ENCODE peak calls at places on chromosomes 12 and 14, in seven cellular contexts. A, D, R, X, K, C and H are unnamed samples.

GRCh38 chr12:77724367-77724957 is 106.2 kb upstream of the NAV3 start:
- DNase-seq in A (no peak), D (no peak), R (no peak), X (no peak), K (no peak), C (peak), H (no peak)

GRCh38 chr14:57391609-57392195 is 1.3 kb downstream of the NAA30 start:
- DNase-seq in A (no peak), D (no peak), R (no peak), X (no peak), K (no peak), C (no peak), H (no peak)

GRCh38 chr12:131988054-131988796 is 38.5 kb downstream of the EP400 start:
- DNase-seq in A (no peak), D (no peak), R (peak), X (peak), K (no peak), C (no peak), H (no peak)

GRCh38 chr14:63178912-63179311 is 25.3 kb upstream of the RHOJ start:
- DNase-seq in A (no peak), D (no peak), R (no peak), X (no peak), K (no peak), C (no peak), H (no peak)

GRCh38 chr14:98698341-98698740 is 573.7 kb downstream of the BCL11B start:
- DNase-seq in A (no peak), D (no peak), R (no peak), X (no peak), K (no peak), C (no peak), H (no peak)

GRCh38 chr12:47156167-47156736 is 76.5 kb upstream of the AMIGO2 start:
- DNase-seq in A (no peak), D (no peak), R (no peak), X (no peak), K (no peak), C (no peak), H (peak)

GRCh38 chr12:54390668-54391551 is 6.4 kb upstream of the ZNF385A start:
- DNase-seq in A (peak), D (no peak), R (peak), X (peak), K (no peak), C (no peak), H (peak)

GRCh38 chr14:24378981-24379906 is 11.3 kb downstream of the NFATC4 start:
- DNase-seq in A (no peak), D (no peak), R (no peak), X (no peak), K (no peak), C (no peak), H (no peak)

GRCh38 chr12:108332791-108333382 is 6.2 kb downstream of the CMKLR1 start:
- DNase-seq in A (no peak), D (no peak), R (no peak), X (no peak), K (no peak), C (no peak), H (no peak)

GRCh38 chr12:80504389-80505153 is 60.5 kb downstream of the PTPRQ start:
- DNase-seq in A (no peak), D (no peak), R (no peak), X (no peak), K (no peak), C (no peak), H (no peak)

GRCh38 chr12:807041-807717 is 54.8 kb downstream of the WNK1 start:
- DNase-seq in A (no peak), D (peak), R (no peak), X (no peak), K (no peak), C (no peak), H (no peak)

GRCh38 chr14:100832311-100832960 is 6.5 kb downstream of the MEG3 start:
- DNase-seq in A (no peak), D (no peak), R (no peak), X (no peak), K (no peak), C (no peak), H (peak)

GRCh38 chr14:49879683-49880204 is 13.1 kb upstream of the ARF6 start:
- DNase-seq in A (peak), D (no peak), R (peak), X (no peak), K (no peak), C (peak), H (no peak)

GRCh38 chr12:62969695-62970094 is 34.7 kb upstream of the PPM1H start:
- DNase-seq in A (no peak), D (no peak), R (no peak), X (no peak), K (no peak), C (no peak), H (no peak)

GRCh38 chr14:103199141-103199540 is 75.9 kb downstream of the TNFAIP2 start:
- DNase-seq in A (no peak), D (no peak), R (no peak), X (no peak), K (no peak), C (no peak), H (no peak)

GRCh38 chr12:25500651-25501050 is 52.4 kb downstream of the LMNTD1 start:
- DNase-seq in A (no peak), D (no peak), R (no peak), X (no peak), K (no peak), C (no peak), H (no peak)

GRCh38 chr12:1880153-1880845 is 38.2 kb downstream of the CACNA2D4 start:
- DNase-seq in A (no peak), D (no peak), R (no peak), X (no peak), K (no peak), C (no peak), H (no peak)

DNA sequence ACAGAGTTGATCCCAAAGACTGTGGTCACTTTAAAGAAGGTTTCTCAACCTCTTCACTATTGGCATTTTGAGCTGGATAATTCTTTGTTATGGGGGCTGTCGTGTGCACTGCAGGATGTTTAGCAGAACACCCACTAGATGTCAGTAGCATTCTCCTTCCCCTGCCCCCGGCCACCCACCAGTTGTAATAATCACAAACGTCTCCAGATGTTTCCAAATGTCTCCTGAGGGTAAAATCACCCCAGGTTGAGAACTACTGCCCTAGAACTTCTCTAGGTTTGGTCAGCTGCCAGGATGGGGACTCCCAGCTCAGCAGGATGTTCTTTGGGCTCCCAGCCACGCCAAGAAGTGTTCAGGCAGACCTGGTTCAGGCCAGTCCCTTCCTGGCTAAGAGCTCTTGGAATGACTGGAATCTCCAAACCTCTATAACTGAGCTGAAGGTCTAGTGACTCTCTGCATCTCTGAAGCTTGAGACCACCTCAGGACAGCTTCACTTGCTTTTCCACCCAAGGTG is 12.5 kb upstream of the AJUBA start:
- DNase-seq in A (no peak), D (no peak), R (no peak), X (no peak), K (no peak), C (peak), H (no peak)
- TF ChIP-seq CTCF in A (peak), D (peak), R (peak), X (peak), K (peak), C (peak), H (no peak)

GRCh38 chr12:16435875-16436554 is 88.6 kb downstream of the MGST1 start:
- DNase-seq in A (no peak), D (no peak), R (no peak), X (no peak), K (no peak), C (no peak), H (no peak)

GRCh38 chr12:16437281-16437816 is 89.9 kb downstream of the MGST1 start:
- DNase-seq in A (no peak), D (no peak), R (no peak), X (no peak), K (no peak), C (no peak), H (no peak)

DNA sequence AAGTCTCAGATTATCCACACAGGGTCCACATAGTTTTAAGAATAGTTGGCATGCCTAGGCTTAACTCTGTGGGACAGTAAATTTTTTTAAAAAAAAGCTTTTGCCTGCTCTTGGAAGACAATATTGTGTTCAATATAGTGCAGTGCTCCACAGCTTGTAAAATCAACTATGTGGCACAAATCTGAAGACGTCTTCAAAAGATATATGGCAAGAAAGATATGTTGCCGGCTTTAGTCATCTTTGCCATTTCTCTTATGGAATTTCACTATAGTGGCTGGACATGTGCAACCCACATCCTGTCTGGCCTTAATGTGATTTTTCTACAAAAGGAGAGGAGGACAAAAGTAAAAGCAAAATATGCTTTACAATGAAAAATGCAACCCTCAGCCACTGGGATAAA is 90.5 kb downstream of the MGST1 start:
- DNase-seq in A (no peak), D (no peak), R (no peak), X (no peak), K (no peak), C (no peak), H (no peak)
- TF ChIP-seq EP300 in A (no peak), D (no peak), R (no peak), X (no peak), K (no peak), C (no peak), H (no peak)

GRCh38 chr12:26614217-26614616 is 218.8 kb downstream of the ITPR2 start:
- DNase-seq in A (no peak), D (no peak), R (peak), X (no peak), K (no peak), C (no peak), H (no peak)
- TF ChIP-seq CTCF in A (no peak), D (peak), R (peak), X (no peak), K (peak), C (peak), H (no peak)

GRCh38 chr12:20420557-20420956 is 52.2 kb downstream of the PDE3A start:
- DNase-seq in A (no peak), D (no peak), R (no peak), X (no peak), K (no peak), C (no peak), H (no peak)

GRCh38 chr12:20410746-20411145 is 42.4 kb downstream of the PDE3A start:
- DNase-seq in A (no peak), D (no peak), R (no peak), X (no peak), K (no peak), C (no peak), H (no peak)

GRCh38 chr12:20415013-20415412 is 46.7 kb downstream of the PDE3A start:
- DNase-seq in A (no peak), D (no peak), R (no peak), X (no peak), K (no peak), C (no peak), H (peak)

GRCh38 chr12:20411309-20411708 is 43.0 kb downstream of the PDE3A start:
- DNase-seq in A (no peak), D (no peak), R (no peak), X (no peak), K (no peak), C (no peak), H (no peak)

GRCh38 chr12:20415641-20416040 is 47.3 kb downstream of the PDE3A start:
- DNase-seq in A (no peak), D (no peak), R (no peak), X (no peak), K (no peak), C (no peak), H (no peak)
- TF ChIP-seq EP300 in A (no peak), D (no peak), R (no peak), X (no peak), K (no peak), C (no peak), H (no peak)